ENCODE peak calls at places on chromosome 9, in four cellular contexts. T, A, G and J are unnamed samples.

GRCh38 chr9:86488794-86489193 is 134.6 kb upstream of the TUT7 start:
- DNase-seq in T (no peak), A (peak), G (no peak), J (no peak)

GRCh38 chr9:123795336-123795735 is 134.6 kb downstream of the DENND1A start:
- DNase-seq in T (no peak), A (no peak), G (no peak), J (no peak)

GRCh38 chr9:123772374-123772773 is 157.6 kb downstream of the DENND1A start:
- DNase-seq in T (no peak), A (no peak), G (no peak), J (peak)

GRCh38 chr9:74960548-74960947 is 7.8 kb upstream of the C9orf40 start:
- DNase-seq in T (no peak), A (no peak), G (no peak), J (peak)

GRCh38 chr9:137454506-137455360 is 4.4 kb downstream of the NSMF start:
- DNase-seq in T (peak), A (peak), G (no peak), J (peak)

GRCh38 chr9:90979138-90979551 is 177.5 kb downstream of the SYK start:
- DNase-seq in T (no peak), A (no peak), G (no peak), J (no peak)

GRCh38 chr9:91423785-91424402 is at the start of gene NFIL3:
- DNase-seq in T (peak), A (peak), G (peak), J (peak)

GRCh38 chr9:77523891-77524290 is 124.2 kb downstream of the GNA14 start:
- DNase-seq in T (no peak), A (no peak), G (no peak), J (no peak)

GRCh38 chr9:23596913-23597634 is 229.0 kb downstream of the ELAVL2 start:
- DNase-seq in T (no peak), A (no peak), G (no peak), J (no peak)

GRCh38 chr9:79220666-79221065 is 351.1 kb upstream of the TLE4 start:
- DNase-seq in T (no peak), A (no peak), G (no peak), J (peak)

GRCh38 chr9:89145086-89145485 is 33.5 kb downstream of the SHC3 start:
- DNase-seq in T (no peak), A (no peak), G (no peak), J (peak)

GRCh38 chr9:98709968-98710965 is 1.5 kb upstream of the GABBR2 start:
- DNase-seq in T (no peak), A (peak), G (no peak), J (peak)

GRCh38 chr9:137416563-137417151 is 6.3 kb downstream of the EXD3 start:
- DNase-seq in T (no peak), A (no peak), G (no peak), J (no peak)

GRCh38 chr9:102038006-102038405 is 299.6 kb upstream of the GRIN3A start:
- DNase-seq in T (no peak), A (no peak), G (no peak), J (no peak)

GRCh38 chr9:13481274-13481673 is 201.8 kb upstream of the MPDZ start:
- DNase-seq in T (no peak), A (no peak), G (no peak), J (peak)

GRCh38 chr9:13555989-13556500 is 276.6 kb upstream of the MPDZ start:
- DNase-seq in T (no peak), A (no peak), G (no peak), J (no peak)

GRCh38 chr9:928363-929042 is 48.0 kb upstream of the DMRT3 start:
- DNase-seq in T (no peak), A (peak), G (peak), J (no peak)
- TF ChIP-seq CTCF in T (no peak), A (peak), G (peak), J (peak)

GRCh38 chr9:33677506-33677809 is 117.9 kb upstream of the PRSS3 start:
- DNase-seq in T (no peak), A (no peak), G (no peak), J (no peak)

GRCh38 chr9:33686942-33687341 is 108.4 kb upstream of the PRSS3 start:
- DNase-seq in T (no peak), A (no peak), G (no peak), J (no peak)

GRCh38 chr9:33677961-33678360 is 117.4 kb upstream of the PRSS3 start:
- DNase-seq in T (no peak), A (no peak), G (no peak), J (no peak)

GRCh38 chr9:33687779-33688178 is 107.6 kb upstream of the PRSS3 start:
- DNase-seq in T (no peak), A (no peak), G (no peak), J (no peak)

DNA sequence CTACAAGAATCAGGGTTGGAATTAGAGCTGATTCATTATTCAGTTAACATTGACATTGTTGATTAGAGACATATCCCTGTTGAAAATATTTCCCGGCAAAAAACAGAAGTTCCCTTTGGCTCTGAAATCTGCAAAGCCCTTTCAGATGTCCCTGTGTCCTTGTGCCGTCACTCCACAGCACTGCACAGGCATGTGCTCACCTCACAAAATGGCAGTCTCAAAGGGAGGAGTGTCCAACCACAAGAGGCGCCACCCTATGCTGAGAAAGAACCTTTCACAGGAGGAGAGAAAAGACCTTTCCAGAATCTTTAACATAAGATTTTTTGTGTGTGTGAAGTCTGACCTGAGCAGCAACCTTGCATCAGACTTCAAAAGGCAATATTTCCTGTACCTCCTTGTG is 112.8 kb upstream of the PRSS3 start:
- DNase-seq in T (no peak), A (peak), G (no peak), J (no peak)
- H3K4me3 ChIP-seq in T (no peak), A (no peak), G (no peak), J (no peak)

GRCh38 chr9:133594310-133594709 is 14.9 kb downstream of the FAM163B start:
- DNase-seq in T (no peak), A (no peak), G (no peak), J (no peak)
- TF ChIP-seq CTCF in T (no peak), A (no peak), G (no peak), J (no peak)

GRCh38 chr9:127846451-127847154 is 7.9 kb downstream of the ENG start:
- DNase-seq in T (no peak), A (no peak), G (no peak), J (no peak)

GRCh38 chr9:127850286-127850830 is 4.1 kb downstream of the ENG start:
- DNase-seq in T (no peak), A (no peak), G (no peak), J (no peak)

GRCh38 chr9:127847155-127847463 is 7.3 kb downstream of the ENG start:
- DNase-seq in T (no peak), A (no peak), G (no peak), J (peak)

GRCh38 chr9:127848756-127849504 is 5.5 kb downstream of the ENG start:
- DNase-seq in T (no peak), A (no peak), G (no peak), J (no peak)

DNA sequence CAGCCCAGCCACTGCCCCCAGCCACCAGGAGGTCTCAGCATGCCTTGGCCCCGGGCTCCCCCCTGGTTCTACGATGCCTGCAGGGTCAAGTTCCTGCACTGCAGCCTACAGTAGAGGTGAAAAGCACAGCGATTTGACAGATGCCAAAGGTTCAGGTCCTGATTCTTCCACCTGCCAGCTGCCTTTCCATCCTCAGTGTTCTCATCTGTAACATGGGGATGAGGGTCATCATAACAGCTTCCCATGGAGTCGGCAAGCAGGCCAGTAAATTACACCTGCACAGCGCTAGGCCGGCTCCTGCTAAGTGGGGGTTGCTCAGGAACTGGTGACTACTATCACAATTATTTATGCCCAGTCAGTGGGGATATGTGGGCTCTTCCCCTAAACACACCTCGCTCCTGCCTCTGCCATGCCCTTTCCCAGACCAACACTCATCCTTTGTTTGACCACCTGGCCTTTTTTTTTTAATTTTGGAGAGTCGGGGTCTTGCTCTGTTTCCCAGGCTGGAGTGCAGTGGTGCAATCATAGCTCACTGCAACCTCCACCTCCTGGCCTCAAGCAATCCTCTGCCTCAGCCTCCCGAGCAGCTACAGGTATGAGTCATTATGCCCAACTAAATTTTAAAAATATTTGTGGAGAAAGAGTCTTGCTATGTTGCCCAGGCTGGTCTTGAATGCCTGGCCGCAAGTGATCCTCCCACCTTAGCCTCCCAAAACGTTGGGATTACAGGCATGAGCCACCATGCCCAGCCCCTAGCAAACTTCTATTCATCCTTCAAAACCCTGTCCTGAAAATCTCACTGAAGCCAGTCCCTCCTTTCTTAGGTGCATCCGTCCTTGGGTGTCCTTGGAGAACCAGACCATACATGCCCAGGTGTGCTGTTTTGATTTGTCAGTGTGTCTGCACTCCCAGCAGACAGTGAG is 6.4 kb downstream of the ENG start:
- DNase-seq in T (no peak), A (no peak), G (no peak), J (no peak)
- H3K4me3 ChIP-seq in T (no peak), A (no peak), G (no peak), J (no peak)

DNA sequence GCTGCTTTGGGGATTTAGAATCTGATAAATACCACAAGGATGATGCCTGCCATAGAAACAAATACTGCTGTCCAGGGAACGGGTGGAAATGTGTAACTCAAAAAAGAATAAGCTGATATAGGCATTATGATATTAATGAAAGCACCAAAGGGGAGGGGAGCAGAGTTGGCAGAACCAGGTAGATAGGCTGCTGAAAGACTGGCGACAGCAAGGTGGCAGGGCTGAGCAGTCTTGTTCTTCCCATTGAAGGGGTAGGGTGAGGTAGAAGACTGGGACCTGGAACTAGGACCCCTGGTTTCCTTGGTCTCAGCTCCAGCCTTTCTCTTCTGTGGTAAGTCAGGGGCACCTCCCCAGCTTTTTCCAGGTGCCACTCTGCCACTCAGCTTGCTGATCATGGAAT is 31.4 kb upstream of the TMOD1 start:
- DNase-seq in T (no peak), A (peak), G (peak), J (no peak)
- TF ChIP-seq CTCF in T (peak), A (peak), G (peak), J (peak)

GRCh38 chr9:71937070-71937625 is 25.7 kb downstream of the C9orf85 start:
- DNase-seq in T (no peak), A (no peak), G (no peak), J (no peak)
- H3K4me3 ChIP-seq in T (no peak), A (no peak), G (no peak), J (no peak)

GRCh38 chr9:122376791-122377190 is 6.0 kb downstream of the PTGS1 start:
- DNase-seq in T (peak), A (no peak), G (no peak), J (no peak)
- TF ChIP-seq CTCF in T (no peak), A (no peak), G (no peak), J (no peak)

GRCh38 chr9:109012009-109012875 is 1.1 kb downstream of the CTNNAL1 start:
- DNase-seq in T (peak), A (peak), G (peak), J (peak)

GRCh38 chr9:109014267-109015025 is 1.1 kb upstream of the CTNNAL1 start:
- DNase-seq in T (no peak), A (peak), G (no peak), J (peak)

GRCh38 chr9:109012876-109013677 is at the start of gene CTNNAL1:
- DNase-seq in T (peak), A (peak), G (peak), J (peak)

GRCh38 chr9:109013678-109014145 is 413 bp upstream of the CTNNAL1 start:
- DNase-seq in T (no peak), A (no peak), G (no peak), J (peak)

DNA sequence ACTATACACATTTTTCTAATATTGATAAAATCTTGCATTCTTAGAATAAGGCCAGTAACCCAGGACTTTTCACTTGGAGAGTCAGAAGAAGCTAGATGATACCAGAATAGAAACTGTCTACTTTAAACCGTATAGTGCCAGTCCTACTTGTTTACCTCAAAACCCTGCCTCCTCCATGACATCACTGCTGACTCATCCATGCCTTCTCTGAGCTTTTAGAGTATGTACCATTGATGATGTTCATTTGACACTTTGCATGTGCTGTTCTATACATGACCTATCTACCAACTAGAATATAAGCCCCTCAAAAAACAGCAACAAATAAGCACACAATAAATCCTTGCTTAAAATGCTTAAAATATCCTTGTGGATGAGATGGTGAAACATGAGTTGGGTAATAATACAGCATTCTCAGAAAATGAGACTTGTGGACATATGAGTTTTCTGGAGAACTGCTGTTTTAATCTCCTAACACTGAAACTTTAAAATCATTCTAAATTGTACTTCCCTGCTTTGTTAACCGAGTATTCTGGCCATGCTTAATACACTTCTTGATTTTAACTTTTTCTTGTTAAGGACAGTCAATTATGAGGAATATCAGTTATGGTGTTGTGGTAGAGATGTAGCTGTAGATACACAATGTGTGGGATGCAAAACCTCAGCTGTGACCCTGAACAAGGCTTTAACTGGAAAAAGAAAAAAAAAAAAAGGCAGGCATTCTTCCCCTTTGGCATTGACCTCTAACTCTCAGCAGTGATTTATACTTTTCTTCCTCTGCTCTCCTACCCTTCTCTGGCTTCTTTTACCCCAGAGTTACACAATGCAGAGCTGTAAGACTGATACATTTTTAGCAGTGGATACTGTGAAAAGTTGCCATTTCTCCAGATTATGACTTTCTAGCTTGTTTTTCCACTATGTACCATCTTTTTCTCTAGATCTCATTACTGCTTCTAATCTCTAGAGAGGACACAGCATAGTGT is 2.3 kb downstream of the CTNNAL1 start:
- DNase-seq in T (no peak), A (no peak), G (peak), J (peak)
- H3K4me3 ChIP-seq in T (peak), A (peak), G (no peak), J (peak)

GRCh38 chr9:114261026-114261425 is 61.9 kb upstream of the ORM1 start:
- DNase-seq in T (no peak), A (no peak), G (no peak), J (no peak)

GRCh38 chr9:114261987-114262386 is 60.9 kb upstream of the ORM1 start:
- DNase-seq in T (no peak), A (no peak), G (no peak), J (no peak)

GRCh38 chr9:114266969-114267368 is 55.9 kb upstream of the ORM1 start:
- DNase-seq in T (no peak), A (no peak), G (no peak), J (peak)

GRCh38 chr9:114264806-114265550 is 57.9 kb upstream of the ORM1 start:
- DNase-seq in T (no peak), A (no peak), G (no peak), J (no peak)

GRCh38 chr9:114263853-114264510 is 58.9 kb upstream of the ORM1 start:
- DNase-seq in T (no peak), A (peak), G (no peak), J (no peak)
- TF ChIP-seq CTCF in T (peak), A (peak), G (no peak), J (no peak)

GRCh38 chr9:82153032-82153431 is 164.5 kb downstream of the SPATA31D1 start:
- DNase-seq in T (no peak), A (no peak), G (no peak), J (no peak)
- H3K4me3 ChIP-seq in T (no peak), A (no peak), G (no peak), J (no peak)